ENCODE peak calls at places on chromosome 19, in seven cellular contexts. K, Q, G, C, B, T and L are unnamed samples.

GRCh38 chr19:49541914-49542313 is 14.1 kb downstream of the RCN3 start:
- DNase-seq in Q (no peak), T (no peak), B (no peak), G (no peak), C (no peak), K (no peak), L (no peak)

GRCh38 chr19:11142528-11143171 is 12.9 kb downstream of the SPC24 start:
- DNase-seq in T (peak; percentile 96), G (peak; percentile 97), C (peak; percentile 71), Q (peak; percentile 68), B (peak; percentile 40), K (peak; percentile 90), L (no peak)

GRCh38 chr19:41928754-41929535 is 696 bp upstream of the ERFL start:
- DNase-seq in K (no peak), C (no peak), Q (no peak), B (no peak), G (no peak), T (no peak), L (no peak)

GRCh38 chr19:38718747-38719543 is 25.3 kb downstream of the CAPN12 start:
- DNase-seq in Q (no peak), G (no peak), B (peak; percentile 67), C (no peak), T (peak; percentile 87), K (peak; percentile 76), L (no peak)

GRCh38 chr19:54317108-54317964 is 4.4 kb upstream of the LILRA5 start:
- DNase-seq in T (no peak), G (no peak), Q (no peak), C (no peak), B (no peak), K (no peak), L (no peak)

GRCh38 chr19:43525836-43526771 is 897 bp downstream of the ETHE1 start:
- DNase-seq in B (peak; percentile 33), G (peak; percentile 37), T (peak; percentile 13), K (no peak), Q (no peak), C (peak; percentile 34), L (no peak)

GRCh38 chr19:51564791-51565190 is 6.3 kb upstream of the ZNF175 start:
- DNase-seq in G (no peak), B (peak; percentile 57), Q (no peak), T (no peak), C (no peak), K (no peak), L (peak; percentile 40)

GRCh38 chr19:37936166-37936565 is 29.2 kb downstream of the SIPA1L3 start:
- DNase-seq in T (no peak), G (no peak), K (no peak), C (no peak), B (no peak), Q (no peak), L (no peak)

GRCh38 chr19:50554212-50554611 is 14.0 kb downstream of the LRRC4B start:
- DNase-seq in B (no peak), Q (no peak), G (no peak), K (no peak), T (no peak), C (no peak), L (no peak)

GRCh38 chr19:53057904-53058579 is 13.5 kb downstream of the ERVV-2 start:
- DNase-seq in C (peak; percentile 22), Q (no peak), T (peak; percentile 13), B (peak; percentile 89), K (no peak), G (no peak), L (no peak)

GRCh38 chr19:18440421-18440877 is 2.5 kb upstream of the ISYNA1 start:
- DNase-seq in K (no peak), Q (no peak), C (no peak), T (no peak), B (peak; percentile 62), G (no peak), L (no peak)

GRCh38 chr19:12843328-12843727 is 5.0 kb downstream of the MAST1 start:
- DNase-seq in K (no peak), G (no peak), Q (no peak), T (no peak), C (no peak), B (no peak), L (no peak)

GRCh38 chr19:10503002-10503789 is at the start of gene KEAP1:
- DNase-seq in Q (no peak), C (peak; percentile 28), K (peak; percentile 42), B (peak; percentile 56), G (peak; percentile 54), T (peak; percentile 37), L (peak; percentile 67)

GRCh38 chr19:34430738-34431625 is 2.8 kb downstream of the UBA2 start:
- DNase-seq in B (peak; percentile 20), G (no peak), K (peak; percentile 41), T (peak; percentile 79), C (peak; percentile 26), Q (peak; percentile 14), L (peak; percentile 83)

GRCh38 chr19:16342002-16342715 is 17.5 kb downstream of the KLF2 start:
- DNase-seq in C (no peak), Q (no peak), K (peak; percentile 78), G (no peak), T (peak; percentile 64), B (no peak), L (peak; percentile 74)

GRCh38 chr19:49591731-49592485 is 926 bp downstream of the PRR12 start:
- DNase-seq in K (peak; percentile 49), C (peak; percentile 40), G (peak; percentile 68), B (peak; percentile 70), Q (no peak), T (peak; percentile 35), L (peak; percentile 36)

GRCh38 chr19:29610574-29611271 is 4.6 kb downstream of the POP4 start:
- DNase-seq in G (peak; percentile 85), B (peak; percentile 89), Q (no peak), K (peak; percentile 67), T (peak; percentile 80), C (peak; percentile 87), L (peak; percentile 90)

GRCh38 chr19:18284710-18285430 is 3.4 kb upstream of the JUND start:
- DNase-seq in T (no peak), B (no peak), K (no peak), G (no peak), Q (no peak), C (no peak), L (peak; percentile 61)

GRCh38 chr19:40512473-40513344 is 45.9 kb downstream of the SPTBN4 start:
- DNase-seq in G (no peak), B (peak; percentile 67), Q (no peak), C (peak; percentile 52), K (peak; percentile 34), T (no peak), L (no peak)

GRCh38 chr19:798415-799075 is 1.3 kb downstream of the PTBP1 start:
- DNase-seq in G (peak; percentile 50), B (no peak), K (no peak), Q (no peak), T (no peak), C (no peak), L (peak; percentile 46)

GRCh38 chr19:797528-798414 is 519 bp downstream of the PTBP1 start:
- DNase-seq in C (peak; percentile 88), G (peak; percentile 91), K (peak; percentile 85), T (peak; percentile 88), Q (no peak), B (peak; percentile 82), L (peak; percentile 100)

GRCh38 chr19:801030-801860 is 4.0 kb downstream of the PTBP1 start:
- DNase-seq in C (no peak), B (no peak), K (peak; percentile 49), G (peak; percentile 71), T (no peak), Q (no peak), L (no peak)

GRCh38 chr19:800360-801029 is 3.2 kb downstream of the PTBP1 start:
- DNase-seq in K (peak; percentile 56), C (no peak), T (peak; percentile 81), G (peak; percentile 21), Q (peak; percentile 25), B (no peak), L (no peak)

GRCh38 chr19:799076-799881 is 2.0 kb downstream of the PTBP1 start:
- DNase-seq in Q (no peak), G (peak; percentile 41), C (no peak), T (peak; percentile 72), K (peak; percentile 63), B (no peak), L (peak; percentile 38)
- TF ChIP-seq CTCF in Q (peak; percentile 10), G (no peak), C (no peak), T (peak; percentile 46), K (peak; percentile 29), B (no peak), L (no peak)

DNA sequence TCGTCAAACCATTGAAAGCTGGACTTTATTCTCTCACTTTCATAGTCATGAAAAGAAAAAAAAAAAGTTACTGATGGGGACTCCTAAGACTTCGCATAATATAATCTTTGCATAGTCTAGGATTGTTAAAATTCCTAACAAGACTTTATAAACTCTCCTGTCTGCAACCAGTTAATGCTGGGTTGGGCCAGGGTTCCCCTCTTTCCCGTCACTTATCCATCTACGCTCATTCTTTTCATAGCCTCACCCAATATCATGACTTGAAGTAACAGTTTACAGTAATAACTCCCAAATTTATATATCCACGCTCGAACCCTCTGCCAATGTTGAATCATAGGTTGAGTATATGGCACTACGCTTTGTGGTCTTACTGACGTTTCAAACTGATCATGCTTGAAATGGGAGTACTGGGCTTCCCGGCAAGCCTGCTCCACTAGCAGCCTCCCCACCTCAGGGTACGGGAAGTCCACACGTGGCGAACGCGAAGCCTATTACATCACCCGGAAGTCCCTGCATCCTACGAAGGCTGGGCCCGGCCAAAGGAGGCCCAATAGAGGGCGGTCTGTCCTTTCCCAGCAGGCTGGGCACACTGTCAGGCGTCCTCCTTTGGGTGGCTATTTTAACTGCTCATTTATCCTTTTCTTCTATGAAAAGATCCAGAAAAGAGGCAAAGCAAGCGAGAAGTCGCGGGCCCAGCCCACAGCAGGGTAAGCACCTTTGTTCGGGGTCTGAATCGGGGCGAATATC is 694 bp upstream of the ZNF460 start:
- DNase-seq in C (peak; percentile 82), G (peak; percentile 88), B (peak; percentile 83), T (peak; percentile 98), Q (peak; percentile 92), K (peak; percentile 99), L (peak; percentile 82)
- TF ChIP-seq CTCF in C (no peak), G (no peak), B (no peak), T (no peak), Q (peak; percentile 44), K (no peak), L (peak; percentile 23)

DNA sequence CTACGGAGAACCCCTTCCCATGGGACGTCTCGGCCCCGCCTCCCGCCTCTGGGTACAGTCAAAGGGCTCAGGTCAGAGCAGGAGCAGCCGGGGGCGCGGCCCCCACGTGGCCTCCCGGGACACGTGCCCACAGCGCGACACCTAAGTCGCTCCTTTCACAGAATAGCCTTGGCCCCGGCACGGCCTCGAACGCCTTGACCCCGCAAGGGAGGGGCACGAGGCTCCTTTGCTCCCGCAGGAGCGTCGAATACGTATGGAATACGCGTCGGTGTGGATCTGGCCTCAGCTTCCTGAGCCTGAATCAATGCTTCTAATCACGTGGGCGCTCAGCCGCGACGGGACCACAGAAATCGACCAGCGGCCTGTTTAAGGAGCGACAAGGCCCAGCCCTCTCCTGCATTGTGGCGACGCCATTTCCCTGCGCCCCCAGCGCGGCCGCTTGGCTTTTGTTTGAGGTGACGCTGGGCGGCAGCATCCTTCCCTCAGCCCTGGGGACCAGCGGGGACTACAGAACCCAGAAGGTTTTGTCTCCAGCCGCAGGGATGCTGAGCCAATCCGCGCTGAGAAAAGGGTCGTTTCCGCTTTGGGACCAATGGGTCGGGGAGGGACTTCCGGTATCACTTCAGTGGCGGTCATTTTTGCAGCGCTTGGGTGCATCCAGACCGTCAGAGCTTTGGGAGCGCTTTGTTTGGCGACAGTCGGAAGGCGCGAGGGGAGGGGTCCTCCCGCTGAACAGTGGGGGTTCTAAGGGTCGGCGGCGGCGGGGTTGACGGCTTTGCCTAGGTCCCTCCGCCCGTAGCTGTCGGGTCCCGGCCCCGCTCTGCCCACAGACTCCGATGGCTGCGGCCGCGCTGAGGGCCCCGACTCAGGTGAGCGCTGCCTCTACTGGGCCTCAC is at the start of gene ZIK1:
- DNase-seq in C (peak; percentile 76), G (peak; percentile 89), B (peak; percentile 95), Q (peak; percentile 74), K (peak; percentile 91), T (peak; percentile 91), L (peak; percentile 95)
- TF ChIP-seq CTCF in C (no peak), G (no peak), B (no peak), Q (peak; percentile 7), K (no peak), T (no peak), L (no peak)

GRCh38 chr19:19558636-19559035 is 20.6 kb downstream of the CILP2 start:
- DNase-seq in K (no peak), B (no peak), G (no peak), C (no peak), T (no peak), Q (no peak), L (no peak)
- TF ChIP-seq CTCF in K (no peak), B (no peak), G (no peak), C (no peak), T (no peak), Q (no peak), L (no peak)